ENCODE peak calls at places on chromosomes 11 and 22, in seven cellular contexts. Y, O, E, T, X, A and P are unnamed samples. For H3K4me1, the result is how much of the 10 kb centered on the place peaks cover.

GRCh38 chr11:5367461-5368074 is 16.0 kb upstream of the OR51M1 start:
- DNase-seq in A (no peak), Y (peak), X (no peak), T (no peak), E (no peak), O (no peak), P (no peak)

GRCh38 chr22:37898441-37899181 is 7.5 kb upstream of the MICALL1 start:
- DNase-seq in E (no peak), O (no peak), Y (no peak), X (peak), A (no peak), T (peak), P (peak)

GRCh38 chr22:37165066-37165465 is 15.3 kb upstream of the IL2RB start:
- DNase-seq in O (no peak), X (no peak), E (no peak), T (peak), A (no peak), Y (no peak), P (no peak)

GRCh38 chr22:48505891-48506290 is 1321.8 kb downstream of the BRD1 start:
- DNase-seq in X (no peak), O (no peak), E (no peak), Y (no peak), A (no peak), T (no peak), P (no peak)

GRCh38 chr11:90840071-90840470 is 617.2 kb upstream of the CHORDC1 start:
- DNase-seq in O (no peak), Y (no peak), A (no peak), E (no peak), T (no peak), X (no peak), P (no peak)

GRCh38 chr11:6656936-6657335 is 1.3 kb upstream of the DCHS1 start:
- DNase-seq in E (peak), O (no peak), A (no peak), X (no peak), T (no peak), Y (no peak), P (no peak)

GRCh38 chr22:26561756-26562417 is 28.0 kb downstream of the TPST2 start:
- DNase-seq in A (no peak), X (no peak), T (no peak), Y (peak), O (no peak), E (no peak), P (peak)

GRCh38 chr11:34651551-34651950 is 30.7 kb downstream of the EHF start:
- DNase-seq in A (no peak), E (no peak), X (peak), O (no peak), Y (no peak), T (no peak), P (no peak)

GRCh38 chr11:94149435-94149834 is 20.8 kb downstream of the PANX1 start:
- DNase-seq in E (no peak), O (no peak), A (no peak), Y (no peak), T (no peak), X (no peak), P (no peak)

DNA sequence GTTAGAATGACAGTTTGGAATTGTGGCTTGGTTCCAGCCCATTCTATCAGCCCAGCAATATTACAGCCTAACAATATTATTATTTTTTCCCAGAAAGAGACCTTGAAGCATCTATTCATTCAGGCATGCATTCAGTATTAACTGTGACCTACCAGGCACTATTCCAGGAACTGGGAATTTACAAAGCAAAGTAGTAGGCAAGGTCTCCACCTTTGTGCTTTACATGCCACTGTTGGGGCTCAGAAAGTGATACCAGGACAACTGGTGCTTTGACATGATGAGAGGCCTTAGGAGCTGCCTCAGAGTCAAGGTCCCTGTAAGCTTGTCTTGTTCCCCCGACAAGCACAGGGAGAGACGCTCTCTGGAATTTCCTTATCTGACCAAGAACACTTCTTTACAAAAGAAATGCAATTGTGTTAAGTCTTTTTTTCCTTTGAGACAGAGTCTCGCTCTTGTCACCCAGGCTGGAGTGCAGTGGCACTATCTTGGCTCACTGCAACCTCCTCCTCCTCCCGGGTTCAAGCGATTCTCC is 2.3 kb upstream of the HMOX1 start:
- DNase-seq in Y (no peak), T (no peak), A (no peak), O (no peak), E (no peak), X (peak), P (no peak)
- H3K27ac ChIP-seq in Y (no peak), T (no peak), A (peak), O (no peak), E (peak), X (peak), P (no peak)

DNA sequence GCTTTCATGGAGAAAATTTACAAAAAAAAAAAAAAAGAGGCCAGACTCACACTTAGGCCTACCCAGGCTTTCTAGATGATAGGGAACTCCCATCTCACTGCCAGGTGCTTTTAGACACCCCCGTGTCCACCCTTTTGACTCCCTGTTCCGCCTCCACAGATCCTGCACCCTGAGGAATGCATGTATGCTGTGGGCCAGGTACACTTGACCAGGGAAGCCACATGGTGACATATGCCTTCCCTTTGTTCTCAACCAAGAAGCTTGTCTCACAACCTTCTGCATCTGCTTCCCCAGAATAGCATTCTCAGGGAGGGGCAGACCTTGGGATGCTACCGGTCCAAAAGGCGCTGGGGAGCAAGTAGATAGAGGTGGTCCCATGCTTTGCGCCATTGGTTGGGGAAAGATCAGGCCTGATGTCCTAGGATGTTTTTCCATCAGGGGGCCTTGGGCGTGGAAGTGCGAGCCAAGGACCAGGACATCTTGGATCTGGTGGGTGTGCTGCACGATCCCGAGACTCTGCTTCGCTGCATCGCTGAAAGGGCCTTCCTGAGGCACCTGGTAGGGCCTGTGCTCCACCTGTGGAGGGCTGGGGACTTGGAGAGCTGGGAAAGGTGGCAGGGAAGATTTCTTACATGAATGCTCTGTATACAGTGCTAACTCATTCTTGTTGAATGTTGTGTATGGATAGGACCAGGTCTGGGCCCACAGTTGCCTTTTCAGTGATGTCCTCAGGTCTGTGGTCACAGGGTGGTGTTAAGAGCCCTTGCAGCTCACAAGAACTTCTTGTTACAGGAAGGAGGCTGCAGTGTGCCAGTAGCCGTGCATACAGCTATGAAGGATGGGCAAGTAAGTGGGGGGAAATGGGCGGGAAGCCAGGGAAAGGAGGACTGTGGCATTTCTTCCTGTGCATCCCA is 7.5 kb downstream of the HMBS start:
- DNase-seq in A (no peak), Y (no peak), T (no peak), E (no peak), X (no peak), O (no peak), P (no peak)
- H3K4me3 ChIP-seq in A (no peak), Y (no peak), T (no peak), E (no peak), X (no peak), O (no peak), P (no peak)

GRCh38 chr11:8865304-8865703 is 45.7 kb upstream of the AKIP1 start:
- DNase-seq in T (no peak), E (no peak), O (no peak), Y (no peak), X (no peak), A (no peak), P (no peak)
- H3K4me1 ChIP-seq in T (under half), E (under half), O (under half), Y (under half), X (under half), A (under half), P (under half)

GRCh38 chr22:32018056-32018455 is 25.0 kb upstream of the SLC5A1 start:
- DNase-seq in O (no peak), X (no peak), A (no peak), Y (no peak), T (no peak), E (no peak), P (no peak)
- H3K27ac ChIP-seq in O (no peak), X (no peak), A (no peak), Y (no peak), T (no peak), E (no peak), P (no peak)

DNA sequence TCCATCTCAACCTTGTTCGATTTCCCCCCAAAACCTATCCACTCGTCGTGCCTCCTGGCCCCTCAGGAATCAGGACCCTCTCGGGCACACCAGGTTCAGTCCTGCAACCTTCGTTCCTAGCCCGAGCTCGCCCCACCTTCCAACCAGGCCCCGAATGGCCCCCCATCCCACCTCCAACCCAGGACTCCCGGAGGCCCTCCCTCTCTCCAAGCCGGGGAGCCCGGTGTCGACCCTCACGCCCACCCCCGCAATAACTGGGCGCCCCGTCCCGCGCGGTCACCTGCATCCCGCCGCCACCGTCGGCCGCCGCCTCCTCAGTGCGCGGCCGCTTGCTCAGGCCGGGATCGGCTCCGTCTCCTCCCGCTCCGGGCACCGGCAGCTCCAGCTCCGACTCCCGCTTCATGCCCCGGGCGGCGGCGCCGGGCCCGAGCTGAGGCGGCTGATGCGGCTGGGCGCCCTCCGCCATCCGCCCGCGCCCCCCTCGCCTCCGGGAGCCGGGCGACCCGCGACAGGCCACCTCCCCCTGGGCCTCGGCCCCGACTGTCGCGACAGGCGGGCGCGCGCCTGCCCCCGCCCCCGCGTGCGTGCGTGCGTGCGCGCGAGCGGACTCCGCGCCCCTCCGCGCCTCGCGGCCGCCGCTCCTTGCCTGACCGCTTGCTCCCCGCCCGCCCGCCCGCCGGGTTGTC is 521 bp downstream of the RBFOX2 start:
- DNase-seq in O (peak), T (no peak), E (peak), X (no peak), A (peak), Y (peak), P (peak)
- H3K4me3 ChIP-seq in O (peak), T (peak), E (peak), X (peak), A (peak), Y (peak), P (peak)

DNA sequence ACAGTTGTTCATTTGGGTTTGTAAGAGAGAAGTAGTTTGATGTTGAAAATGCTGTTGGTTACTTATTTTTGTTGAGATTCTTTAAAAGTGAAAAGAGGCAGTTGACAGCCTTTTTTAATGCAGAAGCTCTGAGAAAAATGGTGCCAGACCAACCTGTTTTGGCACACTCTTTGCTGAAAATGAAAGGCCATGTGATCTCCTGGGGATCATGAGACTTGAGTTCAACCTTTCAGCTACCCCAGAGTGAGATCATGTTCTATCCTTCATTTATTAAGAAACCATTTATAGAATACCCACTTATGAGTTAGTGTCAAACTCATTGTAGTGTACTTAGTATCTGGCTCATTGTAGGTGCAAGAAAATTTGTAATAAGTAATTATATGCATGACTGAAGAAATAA is 196.2 kb downstream of the MAML2 start:
- DNase-seq in X (no peak), T (no peak), E (no peak), O (no peak), Y (no peak), A (no peak), P (no peak)
- H3K4me1 ChIP-seq in X (half or more), T (under half), E (under half), O (under half), Y (under half), A (under half), P (under half)

DNA sequence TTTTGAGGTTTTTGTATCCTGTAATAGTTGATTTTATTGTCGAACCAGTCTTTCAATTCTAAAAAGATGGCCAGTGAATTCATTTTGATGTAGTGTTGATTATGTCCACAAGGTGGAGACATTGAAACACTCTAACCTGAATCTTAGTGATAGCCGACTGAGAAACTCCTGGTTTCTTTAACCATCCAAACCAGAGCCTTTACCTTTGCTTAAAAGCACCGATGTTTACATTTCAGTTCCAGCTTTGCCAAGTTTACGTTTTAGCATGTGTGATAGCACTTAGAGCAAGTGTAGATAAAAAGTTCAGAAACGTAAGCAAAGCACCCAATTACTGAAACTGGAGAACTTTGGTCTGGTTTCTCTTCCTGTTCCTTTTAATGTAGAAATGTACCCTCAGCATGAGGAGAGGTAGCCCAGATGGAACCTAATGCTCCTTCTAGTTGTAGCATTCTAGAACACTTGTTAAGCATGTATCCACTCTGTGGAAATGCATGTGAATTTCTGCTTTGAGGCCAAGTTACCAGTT is 208.7 kb downstream of the DBX1 start:
- DNase-seq in X (peak), Y (peak), E (no peak), O (no peak), A (no peak), T (no peak), P (peak)
- H3K27ac ChIP-seq in X (peak), Y (no peak), E (peak), O (no peak), A (no peak), T (no peak), P (no peak)

GRCh38 chr11:133955091-133955846 is 1.5 kb downstream of the IGSF9B start:
- DNase-seq in E (peak), A (no peak), O (peak), X (no peak), Y (peak), T (no peak), P (no peak)
- H3K4me3 ChIP-seq in E (peak), A (peak), O (peak), X (no peak), Y (peak), T (peak), P (peak)

GRCh38 chr11:102402556-102402955 is 50.0 kb downstream of the TMEM123 start:
- DNase-seq in A (no peak), O (no peak), T (no peak), E (no peak), X (no peak), Y (no peak), P (no peak)
- H3K4me1 ChIP-seq in A (under half), O (under half), T (under half), E (under half), X (under half), Y (under half), P (under half)